ENCODE peak calls at places on chromosomes 5 and 9, in nine cellular contexts. G is CD4-positive, CD25-positive, alpha-beta regulatory T cell; R is mesendoderm; J is stomach; K is neuronal stem cell; O is CD8-positive, alpha-beta T cell; Q is H9; L is GM12878; M is lower lobe of right lung. F is an unnamed sample.
A peak's percentile ranks its signal among the peaks of the same experiment; 100 is the strongest.

GRCh38 chr5:168765220-168766037 is 186.3 kb upstream of the PANK3 start:
- DNase-seq in Q (no peak), L (no peak), G (no peak), J (no peak), K (no peak), R (no peak), M (no peak), O (no peak), F (peak; percentile 12)

GRCh38 chr9:127838375-127839078 is 15.9 kb downstream of the ENG start:
- DNase-seq in O (no peak), J (peak; percentile 44), M (peak; percentile 82), L (no peak), Q (no peak), G (no peak), K (no peak), R (no peak), F (no peak)

GRCh38 chr5:149749481-149750365 is 19.6 kb downstream of the PPARGC1B start:
- DNase-seq in J (no peak), K (no peak), M (no peak), G (no peak), L (no peak), Q (no peak), R (no peak), O (no peak), F (no peak)

GRCh38 chr5:107651326-107651725 is 19.4 kb downstream of the EFNA5 start:
- DNase-seq in K (no peak), L (no peak), Q (peak; percentile 41), O (no peak), R (peak; percentile 78), J (no peak), G (no peak), M (no peak), F (no peak)

GRCh38 chr9:135413086-135413375 is 66.6 kb upstream of the PPP1R26 start:
- DNase-seq in R (no peak), M (no peak), K (no peak), G (no peak), J (no peak), O (no peak), Q (no peak), L (no peak), F (no peak)

GRCh38 chr9:136368190-136368589 is 4.6 kb upstream of the DNLZ start:
- DNase-seq in J (no peak), O (no peak), G (no peak), Q (no peak), K (no peak), R (no peak), L (no peak), M (no peak), F (no peak)

GRCh38 chr5:44729536-44729935 is 79.2 kb upstream of the MRPS30 start:
- DNase-seq in G (no peak), R (peak; percentile 80), O (no peak), J (no peak), M (no peak), Q (no peak), K (no peak), L (no peak), F (no peak)

GRCh38 chr9:123246534-123246933 is 21.9 kb downstream of the STRBP start:
- DNase-seq in K (no peak), M (no peak), Q (no peak), J (no peak), L (no peak), R (no peak), G (no peak), O (no peak), F (no peak)

GRCh38 chr5:53170748-53171349 is 61.3 kb upstream of the MOCS2 start:
- DNase-seq in R (peak; percentile 44), O (no peak), K (peak; percentile 17), Q (no peak), M (no peak), J (no peak), L (no peak), G (peak; percentile 2), F (no peak)

GRCh38 chr9:26779072-26779471 is 113.5 kb downstream of the CAAP1 start:
- DNase-seq in R (no peak), Q (no peak), M (no peak), L (no peak), J (no peak), G (no peak), K (no peak), O (no peak), F (no peak)

GRCh38 chr9:70003786-70004185 is 39.9 kb upstream of the MAMDC2 start:
- DNase-seq in L (no peak), J (no peak), K (no peak), O (no peak), Q (no peak), R (no peak), G (no peak), M (no peak), F (no peak)

GRCh38 chr9:135335691-135336181 is 143.8 kb upstream of the PPP1R26 start:
- DNase-seq in Q (peak; percentile 19), L (no peak), J (peak; percentile 25), M (peak; percentile 34), R (no peak), O (no peak), K (no peak), G (no peak), F (no peak)

GRCh38 chr5:146793709-146794108 is 84.8 kb downstream of the PPP2R2B start:
- DNase-seq in J (no peak), K (no peak), L (no peak), G (no peak), Q (no peak), M (no peak), O (no peak), R (no peak), F (no peak)

GRCh38 chr5:173197375-173197891 is 37.6 kb downstream of the NKX2-5 start:
- DNase-seq in O (no peak), J (no peak), L (no peak), R (no peak), Q (no peak), G (no peak), K (no peak), M (no peak), F (no peak)

GRCh38 chr5:142863856-142864255 is 93.7 kb downstream of the ARHGAP26 start:
- DNase-seq in G (no peak), M (no peak), K (no peak), R (peak; percentile 76), Q (peak; percentile 80), L (no peak), O (no peak), J (no peak), F (no peak)

GRCh38 chr9:117046666-117047327 is 359.7 kb downstream of the TRIM32 start:
- DNase-seq in M (no peak), J (no peak), Q (no peak), O (no peak), K (no peak), G (no peak), R (peak; percentile 25), L (peak; percentile 12), F (no peak)

GRCh38 chr9:127366594-127366993 is 30.4 kb upstream of the SLC2A8 start:
- DNase-seq in R (no peak), G (no peak), K (no peak), M (no peak), L (no peak), Q (no peak), J (no peak), O (no peak), F (no peak)

GRCh38 chr5:55364537-55365055 is 56.8 kb downstream of the MTREX start:
- DNase-seq in M (no peak), R (no peak), K (no peak), J (no peak), Q (no peak), G (no peak), O (no peak), L (peak; percentile 61), F (no peak)

GRCh38 chr5:53069626-53070025 is 39.9 kb downstream of the MOCS2 start:
- DNase-seq in Q (no peak), R (no peak), G (peak; percentile 83), K (no peak), M (no peak), O (no peak), J (no peak), L (no peak), F (no peak)

GRCh38 chr5:149047462-149047861 is 15.4 kb downstream of the SH3TC2 start:
- DNase-seq in R (no peak), O (no peak), L (no peak), K (no peak), J (no peak), Q (no peak), M (no peak), G (no peak), F (no peak)

GRCh38 chr5:134188092-134188491 is 11.3 kb upstream of the SKP1 start:
- DNase-seq in L (no peak), Q (no peak), R (no peak), K (no peak), G (no peak), O (no peak), M (no peak), J (no peak), F (no peak)

GRCh38 chr9:35161713-35162604 is at the start of gene UNC13B:
- DNase-seq in O (peak; percentile 21), J (peak; percentile 97), L (peak; percentile 34), M (peak; percentile 95), R (peak; percentile 99), G (peak; percentile 81), Q (peak; percentile 95), K (peak; percentile 97), F (peak; percentile 94)

GRCh38 chr5:14193496-14193895 is 50.4 kb downstream of the TRIO start:
- DNase-seq in R (no peak), M (no peak), K (no peak), Q (no peak), L (no peak), O (no peak), G (no peak), J (no peak), F (no peak)
- H3K4me1 ChIP-seq in R (peaks cover 2% of the 10 kb centered on the region), M (peaks cover 31% of the 10 kb centered on the region), K (peaks cover 6% of the 10 kb centered on the region), Q (peaks cover 8% of the 10 kb centered on the region), L (no peaks in the 10 kb centered on the region), O (no peaks in the 10 kb centered on the region), G (no peaks in the 10 kb centered on the region), J (peaks cover 64% of the 10 kb centered on the region), F (no peaks in the 10 kb centered on the region)

GRCh38 chr9:84394036-84394435 is 53.5 kb upstream of the SLC28A3 start:
- DNase-seq in R (no peak), G (no peak), J (no peak), O (no peak), K (no peak), Q (no peak), M (no peak), L (no peak), F (no peak)
- H3K4me1 ChIP-seq in R (no peaks in the 10 kb centered on the region), G (no peaks in the 10 kb centered on the region), J (peaks cover 5% of the 10 kb centered on the region), O (no peaks in the 10 kb centered on the region), K (peaks cover 3% of the 10 kb centered on the region), Q (no peaks in the 10 kb centered on the region), M (no peaks in the 10 kb centered on the region), L (no peaks in the 10 kb centered on the region), F (no peaks in the 10 kb centered on the region)

DNA sequence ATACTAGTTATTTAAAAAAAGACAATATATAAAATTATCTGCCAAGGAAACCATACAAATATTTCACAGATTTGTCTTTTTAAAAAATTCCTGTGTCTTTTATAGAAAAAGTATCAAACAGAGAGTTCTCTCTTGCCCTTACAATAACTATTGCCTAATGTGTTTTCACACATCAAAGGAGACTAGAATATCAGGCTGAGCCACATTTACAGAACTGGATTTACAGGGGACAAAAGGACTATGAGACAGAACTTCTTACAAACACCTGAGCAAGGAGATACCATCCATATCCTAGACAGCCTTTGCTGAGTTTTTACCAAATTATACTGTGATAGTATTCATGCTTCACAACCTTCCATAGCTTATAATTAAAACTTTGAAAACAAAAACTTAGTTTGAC is 34.2 kb downstream of the TMEM245 start:
- DNase-seq in G (no peak), J (no peak), L (no peak), K (no peak), R (no peak), Q (no peak), M (no peak), O (no peak), F (no peak)
- H3K4me1 ChIP-seq in G (no peaks in the 10 kb centered on the region), J (peaks cover 43% of the 10 kb centered on the region), L (peaks cover 9% of the 10 kb centered on the region), K (no peaks in the 10 kb centered on the region), R (no peaks in the 10 kb centered on the region), Q (no peaks in the 10 kb centered on the region), M (no peaks in the 10 kb centered on the region), O (no peaks in the 10 kb centered on the region), F (peaks cover 5% of the 10 kb centered on the region)

GRCh38 chr5:151222769-151223446 is 984 bp downstream of the CCDC69 start:
- DNase-seq in Q (peak; percentile 49), L (no peak), K (no peak), G (peak; percentile 83), J (no peak), M (peak; percentile 74), O (no peak), R (no peak), F (peak; percentile 50)
- H3K4me1 ChIP-seq in Q (no peaks in the 10 kb centered on the region), L (peaks cover 24% of the 10 kb centered on the region), K (peaks cover 3% of the 10 kb centered on the region), G (peaks cover 78% of the 10 kb centered on the region), J (peaks cover 55% of the 10 kb centered on the region), M (peaks cover 55% of the 10 kb centered on the region), O (peaks cover 66% of the 10 kb centered on the region), R (peaks cover 2% of the 10 kb centered on the region), F (peaks cover 5% of the 10 kb centered on the region)

F was measured in pancreas.